ENCODE peak calls at places on chromosomes 16 and 17, in six cellular contexts. S is body of pancreas, V is pancreas, T is endothelial cell of umbilical vein, O is prostate gland, A is fibroblast of lung. X is an unnamed sample.
A peak's percentile ranks its signal among the peaks of the same experiment; 100 is the strongest.

GRCh38 chr17:45139533-45139920 is 4.0 kb downstream of the ACBD4 start:
- DNase-seq in S (no peak), V (no peak), T (no peak), O (no peak), A (no peak), X (no peak)

GRCh38 chr16:56263711-56264608 is 72.7 kb downstream of the GNAO1 start:
- DNase-seq in S (no peak), V (no peak), T (no peak), O (no peak), A (no peak), X (peak; percentile 34)

GRCh38 chr17:82823004-82823403 is 16.8 kb downstream of the ZNF750 start:
- DNase-seq in S (no peak), V (no peak), T (no peak), O (no peak), A (no peak), X (no peak)

GRCh38 chr17:73325527-73325842 is 13.7 kb upstream of the CDC42EP4 start:
- DNase-seq in S (no peak), V (no peak), T (no peak), O (no peak), A (peak; percentile 89), X (no peak)

GRCh38 chr17:28433696-28434095 is 27.7 kb upstream of the SLC46A1 start:
- DNase-seq in S (no peak), V (no peak), T (no peak), O (no peak), A (no peak), X (no peak)

GRCh38 chr17:79841369-79842135 is 2.3 kb upstream of the CBX4 start:
- DNase-seq in S (no peak), V (no peak), T (no peak), O (no peak), A (no peak), X (no peak)

GRCh38 chr16:88373211-88373610 is 9.5 kb upstream of the ZNF469 start:
- DNase-seq in S (no peak), V (no peak), T (no peak), O (no peak), A (no peak), X (no peak)

GRCh38 chr17:4678448-4679026 is 25.4 kb downstream of the PELP1 start:
- DNase-seq in S (no peak), V (no peak), T (peak; percentile 64), O (no peak), A (peak; percentile 66), X (no peak)

GRCh38 chr16:85928411-85928820 is 29.5 kb downstream of the IRF8 start:
- DNase-seq in S (no peak), V (no peak), T (no peak), O (no peak), A (peak; percentile 56), X (no peak)

GRCh38 chr17:3865166-3865565 is 19.1 kb upstream of the NCBP3 start:
- DNase-seq in S (no peak), V (no peak), T (no peak), O (no peak), A (no peak), X (no peak)

GRCh38 chr16:76818611-76819181 is 372.3 kb upstream of the MON1B start:
- DNase-seq in S (no peak), V (no peak), T (no peak), O (no peak), A (no peak), X (no peak)

GRCh38 chr17:4786111-4786491 is at the start of gene VMO1:
- DNase-seq in S (no peak), V (no peak), T (no peak), O (no peak), A (peak; percentile 22), X (no peak)

GRCh38 chr16:66508261-66508913 is 41.5 kb downstream of the TK2 start:
- DNase-seq in S (peak; percentile 39), V (no peak), T (peak; percentile 87), O (peak; percentile 81), A (peak; percentile 53), X (no peak)

GRCh38 chr16:7967986-7968509 is 622.3 kb downstream of the TMEM114 start:
- DNase-seq in S (no peak), V (no peak), T (no peak), O (no peak), A (no peak), X (no peak)

GRCh38 chr17:3207367-3207766 is at the start of gene OR1A1:
- DNase-seq in S (no peak), V (no peak), T (no peak), O (no peak), A (no peak), X (no peak)

GRCh38 chr16:88820335-88821025 is 8.8 kb upstream of the APRT start:
- DNase-seq in S (no peak), V (no peak), T (no peak), O (no peak), A (no peak), X (no peak)

GRCh38 chr17:67855504-67856324 is 30.4 kb downstream of the BPTF start:
- DNase-seq in S (no peak), V (no peak), T (peak; percentile 77), O (no peak), A (no peak), X (no peak)

GRCh38 chr17:39928868-39929651 is 1.5 kb downstream of the LRRC3C start:
- DNase-seq in S (no peak), V (no peak), T (peak; percentile 87), O (no peak), A (peak; percentile 89), X (no peak)

GRCh38 chr16:81335669-81336068 is 20.9 kb downstream of the GAN start:
- DNase-seq in S (no peak), V (no peak), T (no peak), O (no peak), A (no peak), X (no peak)

GRCh38 chr17:76734080-76734840 is 2.9 kb downstream of the SRSF2 start:
- DNase-seq in S (no peak), V (no peak), T (peak; percentile 77), O (no peak), A (peak; percentile 44), X (no peak)

GRCh38 chr17:9232591-9233270 is 211.4 kb downstream of the NTN1 start:
- DNase-seq in S (no peak), V (no peak), T (no peak), O (no peak), A (peak; percentile 48), X (no peak)

GRCh38 chr17:48554412-48555090 is 9.6 kb upstream of the HOXB2 start:
- DNase-seq in S (no peak), V (no peak), T (no peak), O (no peak), A (peak; percentile 55), X (no peak)

GRCh38 chr17:73901661-73902415 is 257.6 kb upstream of the SDK2 start:
- DNase-seq in S (peak; percentile 37), V (peak; percentile 46), T (no peak), O (peak; percentile 48), A (no peak), X (peak; percentile 57)

GRCh38 chr16:733382-734207 is 6.7 kb downstream of the HAGHL start:
- DNase-seq in S (peak; percentile 16), V (peak; percentile 13), T (no peak), O (no peak), A (no peak), X (no peak)

GRCh38 chr17:59423137-59423703 is 91.8 kb downstream of the YPEL2 start:
- DNase-seq in S (peak; percentile 45), V (peak; percentile 38), T (peak; percentile 72), O (no peak), A (peak; percentile 57), X (peak; percentile 24)

GRCh38 chr16:67661101-67661661 is 421 bp downstream of the PARD6A start:
- DNase-seq in S (peak; percentile 40), V (no peak), T (peak; percentile 61), O (no peak), A (peak; percentile 34), X (no peak)

GRCh38 chr16:67659675-67660563 is at the start of gene ACD:
- DNase-seq in S (peak; percentile 89), V (peak; percentile 85), T (peak; percentile 92), O (peak; percentile 86), A (peak; percentile 89), X (peak; percentile 89)

GRCh38 chr16:67661864-67662652 is 1.3 kb downstream of the PARD6A start:
- DNase-seq in S (no peak), V (no peak), T (no peak), O (no peak), A (no peak), X (no peak)

GRCh38 chr16:67658849-67659674 is 998 bp downstream of the ACD start:
- DNase-seq in S (no peak), V (no peak), T (no peak), O (no peak), A (no peak), X (no peak)

DNA sequence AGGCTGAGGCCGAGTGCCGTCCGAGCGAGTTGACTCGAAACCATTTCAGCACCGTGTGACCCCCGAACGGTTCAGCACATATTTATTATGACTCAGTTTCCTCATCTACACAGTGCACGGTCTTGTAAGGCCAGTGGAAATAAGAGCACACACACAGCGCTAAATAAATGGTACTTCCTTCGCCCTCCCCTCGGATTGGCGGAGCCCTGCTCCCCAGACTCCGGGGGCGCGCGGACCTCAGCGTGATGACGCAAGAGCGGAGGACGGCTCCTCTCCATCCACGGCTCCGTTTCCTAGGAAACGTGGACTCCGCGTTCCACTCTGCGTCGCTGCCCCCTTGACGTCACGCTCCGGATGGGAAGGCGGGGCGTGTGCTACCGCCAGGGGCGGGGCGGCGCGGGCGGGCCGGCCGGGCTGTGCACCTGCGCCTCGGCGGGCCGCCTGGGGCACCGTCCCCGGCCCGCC is at the start of gene PARD6A:
- DNase-seq in S (peak; percentile 89), V (peak; percentile 96), T (peak; percentile 94), O (peak; percentile 85), A (peak; percentile 97), X (peak; percentile 94)
- TF ChIP-seq CTCF in S (no peak), V (no peak), T (no peak), O (peak; percentile 43), A (no peak), X (peak; percentile 15)

DNA sequence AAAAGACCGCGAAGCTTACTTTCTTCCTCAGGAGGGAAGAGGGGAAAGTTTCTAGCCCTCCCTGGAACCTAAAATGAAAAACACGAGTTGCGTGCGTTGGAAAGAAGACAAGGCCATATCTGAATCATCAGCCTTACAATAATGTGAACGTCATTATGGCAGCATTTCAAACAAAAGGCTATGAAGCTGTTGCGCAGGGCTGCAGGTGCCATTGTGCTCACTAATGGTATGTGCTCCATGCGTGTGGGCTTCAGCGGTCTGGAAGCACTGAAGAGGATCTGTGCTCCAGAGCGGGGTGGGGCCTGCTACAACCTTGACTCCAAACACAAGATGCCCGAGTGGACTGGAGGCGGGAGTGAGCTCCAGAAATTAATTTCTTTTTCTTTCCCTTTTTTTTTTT is 12.1 kb upstream of the CYB5B start:
- DNase-seq in S (no peak), V (no peak), T (no peak), O (no peak), A (peak; percentile 31), X (no peak)
- H3K4me1 ChIP-seq in S (no peaks in the 10 kb centered on the region), V (no peaks in the 10 kb centered on the region), T (peaks cover 19% of the 10 kb centered on the region), O (peaks cover 7% of the 10 kb centered on the region), A (peaks cover 2% of the 10 kb centered on the region), X (peaks cover 20% of the 10 kb centered on the region)

GRCh38 chr16:75546293-75546692 is 9.8 kb downstream of the TMEM231 start:
- DNase-seq in S (no peak), V (no peak), T (no peak), O (no peak), A (no peak), X (no peak)
- H3K27ac ChIP-seq in S (no peak overlapping the region), V (no peak overlapping the region), T (no peak overlapping the region), O (no peak overlapping the region), A (no peak overlapping the region), X (no peak overlapping the region)

DNA sequence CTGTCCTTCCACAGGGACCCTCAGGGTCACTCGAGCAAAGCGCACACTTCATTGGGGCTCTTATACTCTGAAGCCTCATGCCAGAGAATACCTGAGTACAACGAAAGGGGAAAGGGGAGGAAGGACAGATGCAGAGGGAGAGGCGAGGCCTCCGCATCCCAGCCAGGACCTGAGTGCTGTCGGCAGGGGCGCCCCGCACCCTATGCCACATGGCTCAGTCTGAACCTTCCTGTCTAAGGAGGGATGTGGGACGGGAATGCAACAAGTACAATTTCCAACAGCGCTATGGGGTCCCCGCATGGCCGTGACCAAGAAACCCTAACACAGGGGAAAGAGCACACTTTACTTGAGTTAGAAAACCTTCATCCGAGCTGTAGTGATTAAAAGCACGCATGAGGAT is 39.8 kb upstream of the FAAP100 start:
- DNase-seq in S (no peak), V (no peak), T (no peak), O (no peak), A (no peak), X (no peak)
- TF ChIP-seq CTCF in S (no peak), V (no peak), T (no peak), O (no peak), A (no peak), X (no peak)